ENCODE peak calls at places on chromosomes 16 and 17, in seven cellular contexts. W is activated CD4-positive, CD25-positive, alpha-beta regulatory T cell; V is endothelial cell; G is stomach; P is NCI-H1417; C is stimulated activated CD8-positive, alpha-beta memory T cell treated with anti-CD3 and anti-CD28 coated beads, Interleukin-2, amount 100 ng/mL, for 1 hour; F is progenitor cell of endocrine pancreas. T is an unnamed sample.

GRCh38 chr16:86969716-86970115 is 347.5 kb downstream of the C16orf95 start:
- DNase-seq in W (no peak), V (no peak), G (no peak), P (no peak), C (no peak), F (no peak), T (no peak)

GRCh38 chr17:1078831-1079561 is 82.1 kb downstream of the TIMM22 start:
- DNase-seq in W (no peak), V (no peak), G (no peak), P (peak), C (no peak), F (no peak), T (no peak)

GRCh38 chr17:50206604-50207293 is 5.3 kb upstream of the COL1A1 start:
- DNase-seq in W (no peak), V (peak), G (no peak), P (peak), C (no peak), F (peak), T (peak)

GRCh38 chr17:32496348-32497078 is 9.7 kb downstream of the CDK5R1 start:
- DNase-seq in W (no peak), V (no peak), G (no peak), P (no peak), C (no peak), F (no peak), T (no peak)

GRCh38 chr16:85563515-85564276 is 49.4 kb upstream of the GSE1 start:
- DNase-seq in W (no peak), V (peak), G (peak), P (no peak), C (no peak), F (no peak), T (no peak)

GRCh38 chr17:13601776-13602551 is at the start of gene HS3ST3A1:
- DNase-seq in W (no peak), V (peak), G (no peak), P (no peak), C (no peak), F (peak), T (peak)

GRCh38 chr17:42247734-42248133 is 28.5 kb downstream of the STAT5B start:
- DNase-seq in W (no peak), V (no peak), G (no peak), P (no peak), C (no peak), F (no peak), T (no peak)

GRCh38 chr17:63406689-63407330 is 39.3 kb downstream of the CYB561 start:
- DNase-seq in W (peak), V (peak), G (peak), P (peak), C (no peak), F (peak), T (peak)

GRCh38 chr17:15475620-15476354 is 8.4 kb upstream of the CDRT4 start:
- DNase-seq in W (no peak), V (no peak), G (no peak), P (no peak), C (no peak), F (no peak), T (no peak)

GRCh38 chr17:20089795-20090547 is 80.8 kb downstream of the SPECC1 start:
- DNase-seq in W (no peak), V (no peak), G (no peak), P (no peak), C (no peak), F (no peak), T (no peak)

GRCh38 chr16:48885456-48885855 is 275.5 kb upstream of the N4BP1 start:
- DNase-seq in W (no peak), V (no peak), G (no peak), P (no peak), C (no peak), F (no peak), T (no peak)

GRCh38 chr16:30893082-30893743 is 664 bp downstream of the BCL7C start:
- DNase-seq in W (no peak), V (no peak), G (no peak), P (peak), C (no peak), F (no peak), T (no peak)

GRCh38 chr17:76414334-76415295 is 30.2 kb downstream of the SPHK1 start:
- DNase-seq in W (no peak), V (no peak), G (peak), P (peak), C (no peak), F (no peak), T (no peak)

GRCh38 chr17:81048827-81049371 is 13.9 kb downstream of the BAIAP2 start:
- DNase-seq in W (no peak), V (no peak), G (no peak), P (no peak), C (no peak), F (no peak), T (no peak)

GRCh38 chr16:74257061-74257460 is 39.6 kb upstream of the PSMD7 start:
- DNase-seq in W (no peak), V (no peak), G (no peak), P (no peak), C (no peak), F (no peak), T (no peak)

GRCh38 chr17:7841309-7841621 is 7.2 kb downstream of the KDM6B start:
- DNase-seq in W (no peak), V (no peak), G (no peak), P (peak), C (no peak), F (no peak), T (no peak)

T was measured in ecto neural progenitor cell.